ENCODE peak calls at places on chromosomes 7 and 10, in nine cellular contexts. A, O, V, C, Y, W, N, F and L are unnamed samples. For H3K4me1 and H3K9me3, the result is how much of the 10 kb centered on the place peaks cover.

GRCh38 chr10:100717166-100717565 is 28.2 kb upstream of the PAX2 start:
- DNase-seq in W (no peak), Y (no peak), N (no peak), C (no peak), O (no peak), F (no peak), A (no peak), V (no peak), L (no peak)

GRCh38 chr10:57694956-57695605 is 572.6 kb downstream of the IPMK start:
- DNase-seq in V (peak), W (no peak), F (no peak), O (no peak), C (no peak), Y (peak), A (no peak), N (no peak), L (no peak)

GRCh38 chr10:86657396-86658011 is 3.2 kb downstream of the OPN4 start:
- DNase-seq in O (no peak), C (no peak), A (no peak), F (no peak), V (no peak), W (no peak), N (no peak), Y (no peak), L (no peak)

GRCh38 chr7:35254496-35255416 is 856 bp upstream of the TBX20 start:
- DNase-seq in N (no peak), C (no peak), O (no peak), F (no peak), Y (no peak), A (no peak), W (no peak), V (no peak), L (no peak)

GRCh38 chr10:24465899-24466615 is 257.1 kb downstream of the KIAA1217 start:
- DNase-seq in Y (peak), C (peak), W (no peak), F (no peak), A (peak), O (no peak), V (peak), N (no peak), L (no peak)

GRCh38 chr10:103758294-103758681 is 97.1 kb downstream of the SH3PXD2A start:
- DNase-seq in Y (peak), F (no peak), W (no peak), N (no peak), C (no peak), A (no peak), O (no peak), V (no peak), L (no peak)

GRCh38 chr7:47281966-47282643 is 299.8 kb downstream of the TNS3 start:
- DNase-seq in N (no peak), C (no peak), A (no peak), W (no peak), Y (no peak), V (no peak), O (no peak), F (no peak), L (no peak)

GRCh38 chr10:30775779-30776591 is 146.4 kb upstream of the LYZL2 start:
- DNase-seq in Y (peak), C (peak), A (no peak), F (no peak), V (peak), W (no peak), O (no peak), N (peak), L (no peak)

GRCh38 chr7:30460246-30460633 is 18.3 kb downstream of the NOD1 start:
- DNase-seq in V (no peak), W (no peak), F (no peak), C (no peak), O (no peak), N (no peak), Y (no peak), A (no peak), L (no peak)

GRCh38 chr10:125084191-125085186 is 75.9 kb downstream of the CTBP2 start:
- DNase-seq in N (no peak), V (peak), A (no peak), C (peak), Y (peak), F (no peak), W (no peak), O (peak), L (peak)

GRCh38 chr7:112272921-112273561 is 66.5 kb downstream of the ZNF277 start:
- DNase-seq in W (no peak), N (no peak), V (no peak), A (no peak), Y (no peak), F (no peak), O (peak), C (peak), L (no peak)

GRCh38 chr7:149369497-149369896 is 91.4 kb downstream of the ZNF777 start:
- DNase-seq in O (no peak), A (no peak), V (no peak), F (no peak), C (no peak), W (no peak), Y (peak), N (no peak), L (no peak)

GRCh38 chr7:3154881-3155494 is 111.3 kb upstream of the CARD11 start:
- DNase-seq in V (peak), W (no peak), Y (peak), A (peak), F (peak), C (peak), O (no peak), N (peak), L (no peak)

GRCh38 chr10:3745582-3745981 is 39.4 kb downstream of the KLF6 start:
- DNase-seq in N (no peak), W (no peak), O (no peak), A (no peak), C (no peak), F (no peak), Y (no peak), V (no peak), L (no peak)

GRCh38 chr10:42980553-42981357 is 96.1 kb upstream of the RET start:
- DNase-seq in F (no peak), V (no peak), W (no peak), N (no peak), Y (no peak), A (no peak), C (no peak), O (no peak), L (no peak)

GRCh38 chr10:106904209-106904608 is 260.3 kb downstream of the SORCS1 start:
- DNase-seq in N (no peak), C (no peak), O (no peak), F (no peak), V (no peak), A (no peak), Y (no peak), W (no peak), L (no peak)

GRCh38 chr7:5357951-5358350 is 65.7 kb downstream of the TNRC18 start:
- DNase-seq in O (no peak), Y (no peak), V (no peak), C (no peak), A (no peak), F (no peak), W (no peak), N (no peak), L (no peak)

GRCh38 chr7:128939075-128939860 is 1.5 kb downstream of the IRF5 start:
- DNase-seq in A (peak), W (no peak), V (no peak), F (no peak), Y (no peak), N (no peak), C (no peak), O (peak), L (no peak)

GRCh38 chr10:101644002-101644401 is 51.0 kb downstream of the FBXW4 start:
- DNase-seq in V (no peak), W (no peak), F (no peak), C (no peak), N (no peak), O (no peak), Y (no peak), A (no peak), L (no peak)

GRCh38 chr10:132122939-132123445 is 57.2 kb downstream of the JAKMIP3 start:
- DNase-seq in F (no peak), Y (no peak), O (peak), N (no peak), V (no peak), A (no peak), W (no peak), C (no peak), L (no peak)

GRCh38 chr10:126945351-126946035 is 40.3 kb downstream of the DOCK1 start:
- DNase-seq in A (no peak), O (no peak), F (no peak), C (peak), W (no peak), Y (no peak), V (no peak), N (no peak), L (no peak)

GRCh38 chr7:28674359-28674782 is 262.1 kb downstream of the CREB5 start:
- DNase-seq in F (no peak), W (no peak), C (no peak), O (no peak), Y (peak), A (no peak), V (no peak), N (no peak), L (no peak)

GRCh38 chr7:115491744-115492380 is 538.7 kb downstream of the TFEC start:
- DNase-seq in W (no peak), Y (no peak), N (no peak), C (no peak), F (no peak), V (peak), A (no peak), O (no peak), L (no peak)

GRCh38 chr7:22896917-22897316 is 74.3 kb upstream of the TOMM7 start:
- DNase-seq in N (no peak), C (no peak), A (no peak), F (no peak), Y (no peak), O (no peak), V (no peak), W (no peak), L (no peak)

GRCh38 chr7:104926189-104926904 is 87.7 kb upstream of the KMT2E start:
- DNase-seq in A (no peak), N (no peak), O (no peak), F (no peak), W (no peak), V (no peak), Y (no peak), C (no peak), L (no peak)

GRCh38 chr7:139995034-139995915 is 67.5 kb downstream of the PARP12 start:
- DNase-seq in N (no peak), C (peak), V (peak), O (no peak), F (no peak), W (no peak), A (no peak), Y (no peak), L (no peak)

GRCh38 chr7:69358163-69358821 is 240.0 kb upstream of the AUTS2 start:
- DNase-seq in C (no peak), A (no peak), N (no peak), F (no peak), W (no peak), V (no peak), O (no peak), Y (no peak), L (no peak)

GRCh38 chr7:100219271-100219737 is 445 bp upstream of the PVRIG start:
- DNase-seq in Y (no peak), V (no peak), A (no peak), O (no peak), N (no peak), W (no peak), F (no peak), C (no peak), L (no peak)

GRCh38 chr10:49593564-49593875 is 16.6 kb upstream of the SLC18A3 start:
- DNase-seq in C (no peak), N (no peak), V (no peak), O (no peak), F (no peak), W (no peak), A (no peak), Y (no peak), L (no peak)

GRCh38 chr10:30199376-30200018 is 140.1 kb upstream of the JCAD start:
- DNase-seq in N (no peak), A (no peak), W (no peak), C (no peak), O (no peak), F (no peak), V (no peak), Y (peak), L (no peak)

GRCh38 chr10:49756641-49757040 is 5.5 kb downstream of the OGDHL start:
- DNase-seq in Y (no peak), W (no peak), N (no peak), F (no peak), A (no peak), C (no peak), V (no peak), O (no peak), L (no peak)

GRCh38 chr10:63976538-63976937 is 455.3 kb downstream of the REEP3 start:
- DNase-seq in N (peak), W (no peak), Y (peak), C (peak), O (no peak), V (peak), A (no peak), F (no peak), L (no peak)

GRCh38 chr10:123378302-123378701 is 224.1 kb downstream of the BUB3 start:
- DNase-seq in V (no peak), Y (no peak), A (no peak), W (no peak), O (no peak), C (no peak), F (no peak), N (no peak), L (no peak)

GRCh38 chr10:110363572-110364411 is 59.1 kb upstream of the SMNDC1 start:
- DNase-seq in A (no peak), O (peak), N (no peak), V (no peak), Y (peak), F (no peak), W (no peak), C (no peak), L (no peak)

GRCh38 chr7:86814980-86815379 is 171.3 kb downstream of the GRM3 start:
- DNase-seq in V (peak), C (no peak), N (no peak), F (no peak), O (no peak), W (no peak), A (no peak), Y (no peak), L (no peak)

GRCh38 chr7:81111781-81112540 is 193.1 kb upstream of the SEMA3C start:
- DNase-seq in W (no peak), Y (no peak), A (no peak), C (peak), V (peak), O (no peak), F (no peak), N (no peak), L (no peak)

GRCh38 chr10:97715259-97715874 is 1.8 kb downstream of the MARVELD1 start:
- DNase-seq in A (no peak), O (peak), V (peak), N (no peak), W (no peak), C (no peak), F (no peak), Y (no peak), L (no peak)

GRCh38 chr10:93576888-93577287 is 10.4 kb downstream of the FFAR4 start:
- DNase-seq in V (no peak), W (no peak), Y (peak), O (no peak), C (no peak), F (no peak), A (no peak), N (no peak), L (no peak)

DNA sequence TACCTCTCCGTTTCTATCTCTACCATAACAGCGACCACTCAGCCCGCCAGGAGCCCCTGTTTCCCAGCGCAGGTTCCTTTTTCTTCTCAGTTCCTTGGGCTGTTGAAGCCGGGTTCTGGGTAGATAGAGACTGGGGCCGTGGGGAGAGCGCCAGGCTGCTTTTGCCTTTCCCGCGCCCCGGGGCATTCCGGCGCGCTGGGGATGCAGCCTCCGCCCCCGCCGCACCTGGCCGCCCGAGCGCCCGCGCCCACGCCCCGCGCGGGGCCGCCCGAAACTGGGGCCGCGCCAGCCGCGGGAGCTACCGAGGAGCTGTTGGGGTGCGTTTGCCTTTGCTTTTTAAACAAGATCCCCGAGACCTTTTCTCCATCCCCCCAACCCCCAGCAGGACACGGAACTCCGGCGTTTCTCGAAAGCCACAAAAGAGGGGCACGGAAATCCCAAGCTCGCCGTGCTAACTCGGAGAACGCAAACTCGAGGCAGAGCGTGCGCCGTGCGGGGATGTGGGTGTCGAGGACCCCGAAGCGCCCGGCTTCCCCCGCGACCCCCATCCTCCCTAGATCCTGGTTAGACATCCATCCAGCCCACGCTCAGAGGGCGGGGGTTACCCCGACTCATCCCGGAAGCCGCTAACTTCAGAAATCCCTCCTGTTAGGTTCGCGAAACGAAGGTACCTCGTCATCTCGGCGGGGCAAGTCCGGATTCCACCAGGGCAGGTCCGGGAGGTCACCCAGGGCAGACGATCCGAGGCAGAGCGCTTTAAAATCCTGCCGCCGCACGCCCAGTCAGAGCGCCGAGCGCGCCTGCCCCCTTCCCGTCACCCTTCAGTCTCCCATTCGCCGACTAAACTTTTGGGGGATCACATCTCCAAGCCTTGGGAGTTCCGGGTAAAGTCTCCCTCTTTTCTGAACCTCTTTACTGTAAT is 1.0 kb downstream of the GRM8 start:
- DNase-seq in F (no peak), Y (peak), A (no peak), C (no peak), O (peak), V (peak), N (no peak), W (no peak), L (no peak)
- H3K4me3 ChIP-seq in F (peak), Y (peak), A (peak), C (no peak), O (peak), V (peak), N (peak), W (peak), L (peak)

DNA sequence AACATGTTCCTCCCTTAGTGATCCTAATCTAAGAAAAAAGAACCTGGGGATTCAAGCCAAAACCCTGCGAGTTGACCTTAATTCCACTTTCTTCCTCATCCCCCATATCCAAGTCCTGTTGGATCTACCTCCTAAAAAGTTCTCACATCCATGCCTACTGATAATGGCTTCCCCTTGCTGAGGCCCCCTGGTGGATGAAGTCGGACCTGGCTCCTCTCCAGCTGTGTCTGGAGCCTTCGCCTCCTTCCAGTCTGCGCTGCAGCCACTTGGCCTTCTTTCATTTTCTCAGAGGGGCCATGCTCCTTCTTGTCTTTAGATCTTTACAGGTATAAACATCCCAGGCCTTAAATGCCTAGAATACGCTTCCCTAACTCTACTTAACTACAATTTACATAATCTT is 8.1 kb downstream of the PDE1C start:
- DNase-seq in V (peak), W (no peak), Y (peak), C (peak), A (no peak), O (no peak), F (no peak), N (peak), L (no peak)
- H3K4me1 ChIP-seq in V (under half), W (under half), Y (under half), C (under half), A (under half), O (under half), F (under half), N (under half), L (under half)

GRCh38 chr10:45386657-45387056 is 12.6 kb downstream of the ALOX5 start:
- DNase-seq in N (no peak), C (no peak), F (no peak), V (no peak), W (no peak), Y (peak), O (no peak), A (no peak), L (no peak)
- H3K9me3 ChIP-seq in N (under half), C (under half), F (under half), V (under half), W (under half), Y (under half), O (under half), A (under half), L (under half)

GRCh38 chr7:25995893-25996529 is 156.0 kb upstream of the NFE2L3 start:
- DNase-seq in C (no peak), F (no peak), N (no peak), O (no peak), V (no peak), Y (no peak), W (no peak), A (no peak), L (no peak)
- H3K4me3 ChIP-seq in C (no peak), F (no peak), N (no peak), O (no peak), V (no peak), Y (no peak), W (no peak), A (no peak), L (no peak)

GRCh38 chr7:55517936-55518689 is 54.2 kb downstream of the VOPP1 start:
- DNase-seq in W (no peak), C (no peak), F (no peak), V (no peak), O (no peak), N (no peak), A (no peak), Y (no peak), L (no peak)

GRCh38 chr7:55515569-55516279 is 56.6 kb downstream of the VOPP1 start:
- DNase-seq in C (no peak), A (no peak), W (no peak), O (no peak), N (no peak), Y (no peak), V (no peak), F (no peak), L (no peak)

GRCh38 chr7:55518836-55519235 is 53.5 kb downstream of the VOPP1 start:
- DNase-seq in F (no peak), A (no peak), Y (no peak), C (no peak), W (no peak), N (no peak), O (no peak), V (no peak), L (no peak)

GRCh38 chr7:55516399-55516798 is 55.9 kb downstream of the VOPP1 start:
- DNase-seq in Y (no peak), F (no peak), C (no peak), N (no peak), V (no peak), W (no peak), A (no peak), O (no peak), L (no peak)

GRCh38 chr7:55517191-55517633 is 55.1 kb downstream of the VOPP1 start:
- DNase-seq in F (no peak), V (no peak), C (no peak), A (peak), Y (no peak), W (no peak), O (no peak), N (no peak), L (no peak)
- H3K4me1 ChIP-seq in F (under half), V (under half), C (under half), A (half or more), Y (under half), W (under half), O (under half), N (under half), L (under half)

DNA sequence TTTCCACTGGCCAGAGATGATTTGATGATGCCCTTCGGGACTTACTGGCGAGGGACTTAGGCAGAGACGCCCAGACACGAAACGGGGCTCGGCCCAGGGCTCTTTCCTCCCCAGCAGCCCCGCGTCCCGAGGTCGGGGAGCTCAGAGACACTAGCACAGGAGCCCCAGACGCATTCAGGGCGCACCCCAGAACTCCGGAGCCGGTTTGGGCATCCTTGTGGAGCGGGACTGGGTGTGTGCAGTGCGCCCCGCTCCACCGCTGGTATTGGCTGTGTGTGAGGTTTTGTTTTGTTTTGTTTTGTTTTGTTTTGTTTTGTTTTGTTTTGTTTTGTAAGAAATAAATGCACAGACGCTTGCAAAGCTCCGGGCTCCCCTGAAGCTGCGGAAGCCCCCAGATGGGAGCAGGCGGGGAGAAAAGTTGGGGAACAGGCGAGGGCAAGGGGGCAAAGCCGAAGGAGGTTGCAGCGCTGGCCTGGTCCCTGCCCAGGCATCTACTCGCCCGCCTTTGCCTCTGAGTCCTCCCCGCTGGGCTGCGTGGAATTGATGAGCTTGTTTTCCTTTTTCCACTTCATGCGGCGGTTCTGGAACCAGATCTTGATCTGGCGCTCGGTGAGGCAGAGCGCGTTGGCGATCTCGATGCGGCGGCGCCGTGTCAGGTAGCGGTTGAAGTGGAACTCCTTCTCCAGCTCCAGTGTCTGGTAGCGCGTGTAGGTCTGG is 1.8 kb upstream of the HOXA5 start:
- DNase-seq in F (no peak), N (no peak), W (no peak), Y (peak), C (no peak), O (peak), A (no peak), V (no peak), L (no peak)
- H3K9me3 ChIP-seq in F (under half), N (under half), W (under half), Y (under half), C (under half), O (under half), A (under half), V (under half), L (under half)